ENCODE peak calls at places on chromosomes 7 and 10, in nine cellular contexts. L is A549, D is GM23338, N is HCT116, J is HepG2, Y is K562, F is SK-N-SH, U is GM12878, B is Panc1. M is an unnamed sample.

GRCh38 chr7:144713850-144714249 is 122.0 kb downstream of the TPK1 start:
- DNase-seq in B (no peak), J (no peak), Y (no peak), N (no peak), U (no peak), D (peak), L (no peak), F (no peak), M (no peak)

GRCh38 chr7:72546586-72546985 is 134.4 kb upstream of the CALN1 start:
- DNase-seq in N (no peak), L (no peak), Y (no peak), D (no peak), U (peak), F (no peak), B (no peak), J (no peak), M (no peak)

GRCh38 chr7:6203381-6203780 is 69.0 kb downstream of the CYTH3 start:
- DNase-seq in L (no peak), F (no peak), Y (no peak), N (no peak), D (no peak), U (no peak), B (no peak), J (no peak), M (no peak)

GRCh38 chr7:3065724-3066143 is 22.1 kb upstream of the CARD11 start:
- DNase-seq in U (no peak), Y (peak), N (peak), J (peak), D (peak), B (peak), F (peak), L (peak), M (peak)

GRCh38 chr10:86545097-86545496 is 23.5 kb upstream of the WAPL start:
- DNase-seq in Y (no peak), U (no peak), D (no peak), N (no peak), L (no peak), B (no peak), J (no peak), F (peak), M (no peak)

GRCh38 chr7:3438352-3438751 is 137.3 kb downstream of the SDK1 start:
- DNase-seq in J (no peak), L (no peak), Y (no peak), F (no peak), D (no peak), U (no peak), N (no peak), B (no peak), M (no peak)

GRCh38 chr10:12707461-12708185 is 293.9 kb downstream of the CCDC3 start:
- DNase-seq in L (peak), Y (no peak), J (peak), F (peak), D (peak), B (no peak), N (peak), U (peak), M (no peak)

GRCh38 chr10:49056356-49056755 is 59.0 kb downstream of the VSTM4 start:
- DNase-seq in L (no peak), Y (no peak), U (no peak), D (no peak), F (no peak), J (no peak), B (no peak), N (no peak), M (no peak)

GRCh38 chr7:155702616-155703015 is 58.2 kb downstream of the RBM33 start:
- DNase-seq in L (no peak), J (no peak), U (no peak), D (no peak), B (no peak), Y (no peak), F (no peak), N (no peak), M (no peak)

GRCh38 chr10:31599626-31600504 is 280.8 kb downstream of the ZEB1 start:
- DNase-seq in B (no peak), L (no peak), Y (no peak), J (no peak), N (no peak), F (no peak), D (no peak), U (no peak), M (peak)

GRCh38 chr10:124659380-124659779 is 84.8 kb downstream of the FAM53B start:
- DNase-seq in F (no peak), J (no peak), L (no peak), Y (no peak), B (no peak), D (no peak), N (no peak), U (no peak), M (no peak)

GRCh38 chr10:49318751-49319150 is 19.8 kb downstream of the C10orf71 start:
- DNase-seq in B (no peak), J (no peak), N (no peak), L (no peak), F (peak), U (no peak), D (no peak), Y (no peak), M (no peak)

GRCh38 chr7:128938524-128939074 is 872 bp downstream of the IRF5 start:
- DNase-seq in N (no peak), F (peak), D (peak), B (no peak), Y (no peak), J (no peak), L (no peak), U (no peak), M (no peak)

GRCh38 chr10:103912759-103913158 is 5.2 kb downstream of the STN1 start:
- DNase-seq in F (no peak), U (no peak), Y (no peak), J (no peak), D (no peak), B (no peak), N (no peak), L (no peak), M (no peak)

GRCh38 chr7:129825554-129826267 is 127.0 kb downstream of the UBE2H start:
- DNase-seq in N (peak), B (peak), F (peak), U (no peak), D (peak), Y (peak), J (peak), L (peak), M (no peak)

GRCh38 chr10:97882142-97883091 is 32.8 kb downstream of the GOLGA7B start:
- DNase-seq in L (peak), N (peak), J (no peak), Y (no peak), U (no peak), F (no peak), B (peak), D (no peak), M (no peak)

GRCh38 chr10:78741541-78741940 is 327.2 kb upstream of the ZMIZ1 start:
- DNase-seq in Y (no peak), J (no peak), D (no peak), F (no peak), B (no peak), N (no peak), U (no peak), L (no peak), M (no peak)

GRCh38 chr10:33497338-33497737 is 162.9 kb upstream of the NRP1 start:
- DNase-seq in J (no peak), L (no peak), Y (no peak), F (no peak), U (no peak), D (no peak), N (no peak), B (no peak), M (no peak)

GRCh38 chr10:133422821-133423771 is 1.3 kb downstream of the SPRN start:
- DNase-seq in J (no peak), B (no peak), Y (no peak), U (no peak), N (no peak), F (peak), D (peak), L (no peak), M (no peak)

GRCh38 chr7:50988465-50988864 is 205.8 kb upstream of the GRB10 start:
- DNase-seq in F (no peak), L (no peak), J (no peak), B (no peak), U (no peak), N (no peak), Y (no peak), D (peak), M (no peak)

GRCh38 chr10:97062484-97062883 is 123.3 kb downstream of the SLIT1 start:
- DNase-seq in F (no peak), Y (no peak), L (no peak), N (no peak), J (no peak), B (no peak), U (no peak), D (no peak), M (no peak)

GRCh38 chr10:101881036-101881774 is 37.6 kb upstream of the KCNIP2 start:
- DNase-seq in B (no peak), U (no peak), L (no peak), Y (no peak), F (no peak), J (no peak), N (no peak), D (no peak), M (no peak)

GRCh38 chr10:28797904-28798371 is 120.6 kb downstream of the BAMBI start:
- DNase-seq in L (peak), N (no peak), B (no peak), Y (no peak), D (no peak), J (no peak), U (no peak), F (no peak), M (no peak)

GRCh38 chr7:98613601-98614425 is 3.3 kb upstream of the NPTX2 start:
- DNase-seq in F (no peak), D (peak), Y (no peak), J (no peak), B (no peak), L (peak), U (no peak), N (no peak), M (no peak)

GRCh38 chr10:1724921-1725320 is 12.4 kb downstream of the ADARB2 start:
- DNase-seq in D (no peak), J (no peak), Y (no peak), F (no peak), U (no peak), L (no peak), B (no peak), N (no peak), M (no peak)

GRCh38 chr10:80459047-80459865 is 5.1 kb downstream of the TSPAN14 start:
- DNase-seq in L (no peak), B (no peak), J (no peak), D (peak), N (no peak), F (peak), Y (peak), U (peak), M (peak)

GRCh38 chr7:27836525-27836924 is 96.6 kb downstream of the TAX1BP1 start:
- DNase-seq in J (no peak), Y (no peak), D (no peak), F (no peak), U (no peak), L (no peak), N (no peak), B (no peak), M (no peak)

GRCh38 chr7:70392870-70393269 is 739.1 kb upstream of the GALNT17 start:
- DNase-seq in N (no peak), J (no peak), U (no peak), Y (no peak), D (peak), B (no peak), F (no peak), L (no peak), M (no peak)

GRCh38 chr7:47702096-47702495 is 120.2 kb upstream of the TNS3 start:
- DNase-seq in D (no peak), L (no peak), J (no peak), Y (no peak), F (no peak), N (no peak), U (no peak), B (no peak), M (no peak)

GRCh38 chr7:22551768-22552513 is 52.0 kb upstream of the STEAP1B start:
- DNase-seq in B (no peak), Y (no peak), D (no peak), F (no peak), U (no peak), N (no peak), J (no peak), L (no peak), M (no peak)

GRCh38 chr7:85695041-85695990 is 508.5 kb upstream of the SEMA3D start:
- DNase-seq in F (no peak), J (no peak), U (no peak), L (peak), B (peak), N (no peak), Y (no peak), D (no peak), M (no peak)

GRCh38 chr7:130938661-130939060 is 204.7 kb upstream of the KLF14 start:
- DNase-seq in B (no peak), U (no peak), J (no peak), Y (no peak), F (no peak), D (no peak), L (no peak), N (no peak), M (no peak)

GRCh38 chr7:90945104-90945752 is 319.0 kb upstream of the FZD1 start:
- DNase-seq in L (no peak), Y (no peak), J (no peak), B (no peak), N (no peak), D (no peak), F (no peak), U (no peak), M (no peak)

GRCh38 chr10:126872768-126873167 is 32.5 kb upstream of the DOCK1 start:
- DNase-seq in L (no peak), F (no peak), U (no peak), Y (no peak), N (no peak), B (no peak), J (no peak), D (peak), M (no peak)

GRCh38 chr7:120714945-120715344 is 143.0 kb downstream of the TSPAN12 start:
- DNase-seq in N (no peak), L (no peak), J (no peak), D (no peak), Y (no peak), B (no peak), U (no peak), F (no peak), M (no peak)

GRCh38 chr10:128156999-128157755 is 31.0 kb upstream of the MKI67 start:
- DNase-seq in Y (no peak), J (peak), N (no peak), L (peak), F (no peak), B (no peak), U (no peak), D (no peak), M (no peak)

GRCh38 chr7:14195079-14195478 is 205.6 kb upstream of the ETV1 start:
- DNase-seq in D (peak), Y (no peak), L (no peak), F (no peak), J (no peak), U (no peak), B (no peak), N (no peak), M (no peak)

GRCh38 chr7:66013938-66014337 is 31.9 kb upstream of the GUSB start:
- DNase-seq in J (peak), N (peak), F (peak), L (peak), U (no peak), D (peak), B (peak), Y (peak), M (no peak)
- TF ChIP-seq CTCF in J (peak), N (peak), F (peak), L (peak), U (no peak), D (peak), B (peak), Y (peak), M (no peak)

GRCh38 chr7:81066797-81067196 is 147.9 kb upstream of the SEMA3C start:
- DNase-seq in Y (no peak), D (no peak), N (no peak), U (no peak), L (no peak), B (no peak), J (no peak), F (no peak), M (no peak)

GRCh38 chr7:81074406-81074805 is 155.6 kb upstream of the SEMA3C start:
- DNase-seq in D (no peak), N (no peak), J (no peak), Y (no peak), F (no peak), B (no peak), L (no peak), U (no peak), M (no peak)

GRCh38 chr7:81075150-81075549 is 156.3 kb upstream of the SEMA3C start:
- DNase-seq in J (no peak), B (no peak), F (no peak), N (peak), D (no peak), U (no peak), L (no peak), Y (no peak), M (no peak)

DNA sequence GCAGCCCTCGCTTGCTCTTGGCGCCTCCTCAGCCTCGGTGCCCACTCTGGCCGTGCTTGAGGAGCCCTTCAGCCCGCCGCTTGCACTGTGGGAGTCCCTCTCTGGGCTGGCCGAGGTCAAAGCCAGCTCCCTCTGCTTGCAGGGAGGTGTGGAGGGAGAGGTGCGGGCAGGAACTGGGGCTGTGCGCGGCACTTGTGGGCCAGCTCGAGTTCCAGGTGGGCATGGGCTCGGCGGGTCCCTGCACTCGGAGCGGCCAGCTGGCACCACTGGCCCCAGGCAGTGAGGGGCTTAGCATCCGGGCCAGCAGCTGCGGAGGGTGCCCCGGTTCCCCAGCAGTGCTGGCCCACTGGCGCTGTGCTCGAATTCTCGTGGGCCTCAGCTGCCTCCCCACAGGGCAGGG is 152.1 kb upstream of the SEMA3C start:
- DNase-seq in B (no peak), F (no peak), U (no peak), L (no peak), J (no peak), D (no peak), N (no peak), Y (no peak), M (no peak)
- H3K27ac ChIP-seq in B (no peak), F (no peak), U (no peak), L (no peak), J (no peak), D (no peak), N (no peak), Y (no peak), M (no peak)

GRCh38 chr10:15483215-15483970 is 112.3 kb upstream of the FAM171A1 start:
- DNase-seq in U (no peak), L (no peak), Y (peak), B (no peak), F (peak), D (no peak), J (no peak), N (no peak), M (no peak)
- TF ChIP-seq REST in U (no peak), L (no peak), Y (no peak), B (no peak), F (no peak), D (no peak), J (no peak), N (no peak), M (no peak)

DNA sequence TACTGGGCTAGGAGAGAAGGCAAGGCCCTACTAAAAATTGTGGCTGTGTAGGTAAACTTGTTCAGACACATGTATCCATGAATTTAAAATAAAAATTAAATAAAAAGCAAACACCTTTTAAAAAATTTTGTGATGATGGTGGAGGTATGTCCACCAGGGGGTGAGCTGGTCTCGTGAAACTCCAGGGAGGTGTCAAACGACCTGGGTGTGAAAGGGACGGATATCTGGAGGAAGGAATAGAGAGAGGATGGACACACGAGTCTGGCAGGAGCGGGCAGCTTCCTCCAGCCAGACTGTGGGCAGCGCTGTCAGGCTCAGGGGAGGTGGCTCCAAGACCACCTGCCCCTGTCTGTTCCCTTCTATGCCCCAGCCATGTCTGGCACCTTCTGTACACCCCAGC is 34.8 kb upstream of the DMBT1 start:
- DNase-seq in B (no peak), N (peak), D (peak), Y (no peak), F (no peak), U (no peak), L (peak), J (peak), M (no peak)
- TF ChIP-seq CTCF in B (peak), N (peak), D (peak), Y (peak), F (peak), U (no peak), L (peak), J (peak), M (no peak)

DNA sequence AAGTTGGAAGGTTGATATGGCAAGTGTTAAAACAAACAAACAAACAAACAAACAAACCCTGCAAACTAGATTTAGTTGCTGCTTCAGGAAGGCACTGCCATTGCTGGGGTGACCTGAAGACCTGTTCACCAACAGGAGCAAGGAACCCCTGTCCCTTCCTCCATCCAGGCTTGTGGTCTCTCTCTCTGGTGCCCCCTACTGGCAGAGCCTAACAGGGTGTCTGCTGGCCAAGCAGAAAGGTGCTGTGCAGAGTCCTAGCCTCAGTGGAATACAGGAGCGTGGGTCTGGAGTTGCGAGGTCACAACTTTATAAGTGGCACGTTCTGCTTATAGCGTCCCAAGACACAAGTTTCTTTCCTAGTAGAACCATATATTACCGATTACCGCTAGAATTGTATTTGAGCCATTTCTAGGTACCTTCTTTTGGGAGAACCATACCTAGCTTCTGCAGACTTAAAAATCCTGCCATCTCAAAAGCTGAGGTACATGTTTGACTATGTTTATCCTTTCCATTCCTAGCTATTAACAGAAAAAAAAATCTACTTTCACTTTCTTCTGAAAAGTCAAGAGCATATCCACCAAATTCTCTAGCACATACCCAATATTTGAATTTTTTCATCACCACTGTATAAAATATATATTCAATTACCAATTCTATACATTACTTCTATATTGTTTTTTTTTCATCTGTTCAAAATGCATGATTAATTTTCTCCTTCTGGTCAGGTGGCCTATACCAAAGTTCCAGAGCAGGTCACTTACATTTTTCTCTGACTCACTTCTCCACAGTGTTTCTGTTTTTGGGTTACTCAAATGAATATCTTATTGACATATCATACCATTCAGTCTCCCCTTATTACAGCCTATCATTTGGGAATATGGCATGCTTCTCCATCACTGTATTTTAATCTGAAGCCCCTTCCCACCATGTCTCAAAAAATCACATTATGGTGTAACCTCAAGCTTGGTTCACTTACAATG is 29.1 kb upstream of the CALD1 start:
- DNase-seq in U (no peak), J (peak), N (peak), D (peak), Y (peak), L (peak), B (peak), F (peak), M (peak)
- H3K27ac ChIP-seq in U (no peak), J (no peak), N (no peak), D (no peak), Y (no peak), L (no peak), B (no peak), F (no peak), M (no peak)

GRCh38 chr10:4111593-4111992 is 326.6 kb upstream of the KLF6 start:
- DNase-seq in Y (no peak), B (no peak), J (no peak), U (no peak), F (no peak), L (no peak), D (no peak), N (no peak), M (no peak)
- TF ChIP-seq REST in Y (no peak), B (no peak), J (no peak), U (no peak), F (no peak), L (no peak), D (no peak), N (no peak), M (no peak)

M was measured in HL-60.